ENCODE peak calls at places on chromosomes 11 and 22, in six cellular contexts. I, D, Z, S, K and R are unnamed samples.

GRCh38 chr11:57124912-57125311 is 56.8 kb upstream of the LRRC55 start:
- DNase-seq in I (no peak), D (no peak), Z (no peak), S (no peak), K (no peak), R (no peak)

GRCh38 chr11:47606731-47607130 is 12.5 kb upstream of the C1QTNF4 start:
- DNase-seq in I (no peak), D (peak; percentile 29), Z (no peak), S (peak; percentile 29), K (no peak), R (peak; percentile 46)

GRCh38 chr22:28882545-28882877 is 861 bp upstream of the ZNRF3 start:
- DNase-seq in I (peak; percentile 43), D (no peak), Z (peak; percentile 30), S (no peak), K (no peak), R (peak; percentile 14)

GRCh38 chr11:68505596-68505995 is 45.0 kb downstream of the PPP6R3 start:
- DNase-seq in I (peak; percentile 68), D (peak; percentile 18), Z (no peak), S (peak; percentile 45), K (no peak), R (peak; percentile 30)

GRCh38 chr11:122375687-122376399 is 259.8 kb upstream of the BLID start:
- DNase-seq in I (peak; percentile 49), D (peak; percentile 63), Z (no peak), S (peak; percentile 55), K (peak; percentile 70), R (no peak)

GRCh38 chr11:128042290-128042751 is 545.0 kb downstream of the ETS1 start:
- DNase-seq in I (no peak), D (no peak), Z (peak; percentile 30), S (no peak), K (peak; percentile 47), R (no peak)

GRCh38 chr22:47276219-47276843 is 513.9 kb downstream of the TBC1D22A start:
- DNase-seq in I (no peak), D (no peak), Z (no peak), S (no peak), K (no peak), R (no peak)

GRCh38 chr11:76025068-76025467 is 181.2 kb downstream of the WNT11 start:
- DNase-seq in I (peak; percentile 93), D (peak; percentile 98), Z (no peak), S (peak; percentile 84), K (no peak), R (peak; percentile 51)

GRCh38 chr11:46003647-46004046 is 81.2 kb downstream of the LARGE2 start:
- DNase-seq in I (peak; percentile 40), D (no peak), Z (no peak), S (no peak), K (no peak), R (peak; percentile 13)

GRCh38 chr11:131056036-131056435 is 139.8 kb upstream of the SNX19 start:
- DNase-seq in I (peak; percentile 27), D (no peak), Z (no peak), S (no peak), K (no peak), R (peak; percentile 23)

GRCh38 chr11:15493921-15494630 is 379.4 kb downstream of the INSC start:
- DNase-seq in I (no peak), D (no peak), Z (peak; percentile 38), S (no peak), K (peak; percentile 20), R (no peak)

GRCh38 chr11:65429069-65429681 is 6.6 kb downstream of the NEAT1 start:
- DNase-seq in I (peak; percentile 78), D (peak; percentile 66), Z (no peak), S (peak; percentile 60), K (peak; percentile 64), R (no peak)

GRCh38 chr11:73585834-73586575 is 11.9 kb downstream of the FAM168A start:
- DNase-seq in I (peak; percentile 81), D (peak; percentile 55), Z (no peak), S (peak; percentile 41), K (no peak), R (peak; percentile 65)

GRCh38 chr22:38973289-38974169 is 8.6 kb upstream of the APOBEC3B start:
- DNase-seq in I (peak; percentile 23), D (peak; percentile 6), Z (no peak), S (no peak), K (peak; percentile 13), R (peak; percentile 49)

GRCh38 chr22:22080270-22080669 is 97.7 kb upstream of the TOP3B start:
- DNase-seq in I (no peak), D (no peak), Z (no peak), S (no peak), K (no peak), R (peak; percentile 29)

GRCh38 chr11:126318642-126319373 is 14.9 kb downstream of the DCPS start:
- DNase-seq in I (peak; percentile 94), D (peak; percentile 97), Z (peak; percentile 46), S (peak; percentile 85), K (peak; percentile 81), R (peak; percentile 77)

GRCh38 chr11:71252782-71253730 is 679 bp upstream of the SHANK2 start:
- DNase-seq in I (peak; percentile 42), D (peak; percentile 46), Z (no peak), S (peak; percentile 35), K (peak; percentile 67), R (peak; percentile 84)

GRCh38 chr11:39784873-39785272 is 1674.6 kb downstream of the LRRC4C start:
- DNase-seq in I (no peak), D (no peak), Z (no peak), S (no peak), K (no peak), R (no peak)

GRCh38 chr11:125338886-125339811 is 156.9 kb downstream of the FEZ1 start:
- DNase-seq in I (peak; percentile 22), D (no peak), Z (peak; percentile 61), S (peak; percentile 19), K (no peak), R (no peak)